ENCODE peak calls at places on chromosomes 16 and 17, in four cellular contexts. A is AG09309, C is cardiac muscle cell, K is thoracic aorta. P is an unnamed sample.

GRCh38 chr16:51399908-51400670 is 249.0 kb upstream of the SALL1 start:
- DNase-seq in A (no peak), K (no peak), C (peak; percentile 89), P (no peak)

GRCh38 chr17:73192894-73193701 is at the start of gene COG1:
- DNase-seq in A (peak; percentile 46), K (peak; percentile 38), C (peak; percentile 92), P (peak; percentile 55)

GRCh38 chr17:7712111-7712771 is 5.3 kb upstream of the DNAH2 start:
- DNase-seq in C (no peak), A (no peak), K (no peak), P (no peak)

GRCh38 chr17:81286491-81287145 is 8.5 kb downstream of the SLC38A10 start:
- DNase-seq in C (no peak), A (no peak), K (no peak), P (no peak)

GRCh38 chr17:57868775-57869598 is 19.1 kb upstream of the MRPS23 start:
- DNase-seq in A (no peak), C (no peak), K (no peak), P (no peak)

GRCh38 chr16:81142864-81143263 is 46.7 kb upstream of the GCSH start:
- DNase-seq in A (no peak), C (no peak), K (no peak), P (no peak)

GRCh38 chr16:19524356-19524865 is 669 bp downstream of the CCP110 start:
- DNase-seq in K (no peak), A (no peak), C (no peak), P (no peak)

GRCh38 chr17:39357488-39357887 is 43.9 kb downstream of the FBXL20 start:
- DNase-seq in A (no peak), C (no peak), K (no peak), P (no peak)

GRCh38 chr16:57893559-57894389 is 77.2 kb downstream of the CNGB1 start:
- DNase-seq in C (peak; percentile 94), A (peak; percentile 60), K (no peak), P (peak; percentile 40)

GRCh38 chr16:2671741-2672140 is 10.6 kb upstream of the KCTD5 start:
- DNase-seq in C (no peak), K (no peak), A (no peak), P (no peak)

GRCh38 chr17:76793775-76794174 is 55.9 kb downstream of the MFSD11 start:
- DNase-seq in K (no peak), A (no peak), C (peak; percentile 34), P (no peak)
- TF ChIP-seq CTCF in K (no peak), A (peak; percentile 58), C (peak; percentile 40), P (peak; percentile 56)

DNA sequence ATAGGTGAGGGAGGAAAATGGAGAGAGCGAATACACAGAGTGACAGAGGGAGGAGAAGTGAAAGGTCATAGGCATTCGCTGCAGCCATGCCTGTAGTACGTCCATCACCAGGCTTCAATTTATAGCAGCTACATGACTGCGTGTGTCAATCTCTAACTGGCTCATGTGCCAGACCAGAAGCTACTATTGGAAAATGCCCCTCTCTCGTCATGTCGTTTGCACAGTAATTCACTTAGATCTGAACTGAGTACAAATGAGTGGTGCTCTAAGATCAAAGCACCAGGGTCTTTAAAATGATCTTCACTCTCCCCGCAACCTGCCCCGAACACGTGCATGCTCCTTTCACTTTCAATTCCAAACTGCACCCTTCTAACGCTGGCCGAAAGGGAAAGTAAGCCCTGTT is 51.3 kb downstream of the ADCY9 start:
- DNase-seq in K (no peak), A (no peak), C (no peak), P (no peak)
- H3K4me3 ChIP-seq in K (no peak overlapping the region), A (no peak overlapping the region), C (no peak overlapping the region), P (no peak overlapping the region)

GRCh38 chr16:525520-526180 is 1.9 kb upstream of the CAPN15 start:
- DNase-seq in A (peak; percentile 61), K (no peak), C (peak; percentile 68), P (peak; percentile 54)
- TF ChIP-seq CTCF in A (no peak), K (no peak), C (no peak), P (no peak)

DNA sequence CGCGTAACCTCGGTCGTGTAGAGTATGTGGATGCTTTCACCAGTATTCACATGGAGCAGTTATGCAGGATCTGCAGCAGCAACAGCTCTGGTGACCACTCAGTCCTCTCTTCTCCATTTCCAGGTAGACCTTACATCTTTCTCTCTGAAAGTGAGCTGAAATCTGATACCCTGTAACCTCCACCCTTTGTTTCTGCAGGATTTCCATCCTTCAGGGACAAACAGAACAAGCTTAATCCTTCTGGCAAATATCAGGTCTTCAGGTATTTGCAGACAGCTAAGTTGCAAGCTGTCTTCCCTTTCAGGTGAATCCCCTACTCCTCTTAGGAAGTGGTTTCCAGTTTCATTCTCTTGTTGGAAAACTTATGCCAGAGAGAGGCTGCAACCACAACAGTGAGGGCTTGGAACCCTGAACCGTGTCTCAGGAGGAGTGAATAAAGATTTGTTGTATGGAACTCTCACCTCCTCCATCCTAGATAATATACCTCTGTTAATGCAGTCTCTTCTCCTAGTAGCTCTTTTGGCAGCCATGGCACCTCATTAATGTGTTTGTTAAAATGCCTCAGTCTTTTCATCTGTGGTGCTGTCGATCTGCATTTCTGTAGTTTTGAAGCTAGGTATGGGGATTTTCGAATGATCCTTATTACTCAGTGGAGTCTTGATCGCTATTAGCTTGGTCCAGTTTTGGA is 172.5 kb downstream of the PRKCA start:
- DNase-seq in C (no peak), A (no peak), K (no peak), P (no peak)
- H3K4me3 ChIP-seq in C (no peak overlapping the region), A (no peak overlapping the region), K (no peak overlapping the region), P (no peak overlapping the region)